ENCODE peak calls at places on chromosomes 5 and 9, in four cellular contexts. One of them, this sample, is unnamed. For H3K9me3, the result is how much of the 10 kb centered on the place peaks cover.

GRCh38 chr5:63053019-63053638 is 474.5 kb downstream of the LRRC70 start:
- DNase-seq in colonic mucosa: no peak
- DNase-seq in K562: no peak
- DNase-seq in spleen: no peak
- DNase-seq in this sample: no peak

GRCh38 chr9:22111871-22112247 is 102.8 kb upstream of the CDKN2B start:
- DNase-seq in K562: no peak
- DNase-seq in colonic mucosa: no peak
- DNase-seq in spleen: no peak
- DNase-seq in this sample: no peak

GRCh38 chr5:11494340-11494739 is 409.9 kb downstream of the CTNND2 start:
- DNase-seq in colonic mucosa: no peak
- DNase-seq in K562: no peak
- DNase-seq in spleen: no peak
- DNase-seq in this sample: no peak

GRCh38 chr9:87112656-87113055 is 165.3 kb upstream of the GAS1 start:
- DNase-seq in colonic mucosa: no peak
- DNase-seq in spleen: no peak
- DNase-seq in K562: no peak
- DNase-seq in this sample: no peak

GRCh38 chr5:151047814-151048425 is 27.5 kb downstream of the GPX3 start:
- DNase-seq in K562: peak
- DNase-seq in colonic mucosa: no peak
- DNase-seq in spleen: no peak
- DNase-seq in this sample: peak

GRCh38 chr9:89484475-89485404 is 13.2 kb downstream of the SEMA4D start:
- DNase-seq in spleen: no peak
- DNase-seq in K562: no peak
- DNase-seq in colonic mucosa: no peak
- DNase-seq in this sample: no peak

GRCh38 chr5:40089269-40089668 is 590.4 kb upstream of the PTGER4 start:
- DNase-seq in K562: no peak
- DNase-seq in colonic mucosa: no peak
- DNase-seq in spleen: no peak
- DNase-seq in this sample: no peak

GRCh38 chr5:57499262-57500050 is 16.8 kb upstream of the ACTBL2 start:
- DNase-seq in colonic mucosa: no peak
- DNase-seq in K562: peak
- DNase-seq in spleen: no peak
- DNase-seq in this sample: peak

GRCh38 chr9:137435980-137436760 is 5.0 kb downstream of the ENTPD8 start:
- DNase-seq in colonic mucosa: peak
- DNase-seq in K562: peak
- DNase-seq in spleen: peak
- DNase-seq in this sample: no peak

GRCh38 chr9:133253268-133253667 is 21.7 kb downstream of the ABO start:
- DNase-seq in spleen: no peak
- DNase-seq in K562: no peak
- DNase-seq in colonic mucosa: peak
- DNase-seq in this sample: no peak

GRCh38 chr5:51383494-51384081 is 340 bp downstream of the ISL1 start:
- DNase-seq in spleen: no peak
- DNase-seq in colonic mucosa: no peak
- DNase-seq in K562: no peak
- DNase-seq in this sample: peak

GRCh38 chr9:115520626-115521025 is 402.7 kb upstream of the TNC start:
- DNase-seq in K562: no peak
- DNase-seq in colonic mucosa: no peak
- DNase-seq in spleen: no peak
- DNase-seq in this sample: no peak

GRCh38 chr5:154575869-154576806 is 98.1 kb upstream of the HAND1 start:
- DNase-seq in spleen: no peak
- DNase-seq in K562: no peak
- DNase-seq in colonic mucosa: no peak
- DNase-seq in this sample: no peak

GRCh38 chr5:61737991-61738390 is 405.9 kb downstream of the ZSWIM6 start:
- DNase-seq in colonic mucosa: no peak
- DNase-seq in K562: no peak
- DNase-seq in spleen: no peak
- DNase-seq in this sample: no peak

GRCh38 chr9:126806336-126806735 is 1.5 kb downstream of the ZBTB43 start:
- DNase-seq in K562: no peak
- DNase-seq in spleen: no peak
- DNase-seq in colonic mucosa: no peak
- DNase-seq in this sample: no peak

GRCh38 chr9:88691811-88692210 is 156.8 kb downstream of the NXNL2 start:
- DNase-seq in spleen: no peak
- DNase-seq in K562: no peak
- DNase-seq in colonic mucosa: no peak
- DNase-seq in this sample: no peak

GRCh38 chr9:21506910-21507795 is 25.0 kb upstream of the IFNE start:
- DNase-seq in spleen: no peak
- DNase-seq in K562: no peak
- DNase-seq in colonic mucosa: no peak
- DNase-seq in this sample: no peak

GRCh38 chr5:15013654-15014463 is 142.3 kb upstream of the ANKH start:
- DNase-seq in spleen: no peak
- DNase-seq in K562: peak
- DNase-seq in colonic mucosa: no peak
- DNase-seq in this sample: no peak

GRCh38 chr5:95842955-95843544 is 20.5 kb upstream of the GLRX start:
- DNase-seq in spleen: peak
- DNase-seq in colonic mucosa: peak
- DNase-seq in K562: peak
- DNase-seq in this sample: peak

GRCh38 chr9:126690431-126691051 is 76.8 kb downstream of the LMX1B start:
- DNase-seq in colonic mucosa: peak
- DNase-seq in K562: peak
- DNase-seq in spleen: peak
- DNase-seq in this sample: peak

GRCh38 chr5:160643588-160643987 is 208.4 kb downstream of the ATP10B start:
- DNase-seq in colonic mucosa: no peak
- DNase-seq in spleen: no peak
- DNase-seq in K562: no peak
- DNase-seq in this sample: no peak

GRCh38 chr9:14692918-14693861 is at the start of gene ZDHHC21:
- DNase-seq in K562: peak
- DNase-seq in colonic mucosa: peak
- DNase-seq in spleen: peak
- DNase-seq in this sample: peak

GRCh38 chr5:170791325-170791954 is 7.9 kb downstream of the GABRP start:
- DNase-seq in spleen: no peak
- DNase-seq in colonic mucosa: peak
- DNase-seq in K562: peak
- DNase-seq in this sample: peak

GRCh38 chr5:145554399-145554798 is 280.7 kb downstream of the PRELID2 start:
- DNase-seq in colonic mucosa: no peak
- DNase-seq in K562: no peak
- DNase-seq in spleen: no peak
- DNase-seq in this sample: no peak

GRCh38 chr5:148972958-148973357 is 89.9 kb downstream of the SH3TC2 start:
- DNase-seq in K562: no peak
- DNase-seq in colonic mucosa: no peak
- DNase-seq in spleen: no peak
- DNase-seq in this sample: no peak

GRCh38 chr5:32687167-32687831 is 23.8 kb upstream of the NPR3 start:
- DNase-seq in spleen: no peak
- DNase-seq in K562: no peak
- DNase-seq in colonic mucosa: no peak
- DNase-seq in this sample: no peak

GRCh38 chr5:159304961-159305595 is 25.2 kb downstream of the IL12B start:
- DNase-seq in K562: no peak
- DNase-seq in spleen: no peak
- DNase-seq in colonic mucosa: no peak
- DNase-seq in this sample: no peak

GRCh38 chr5:160537940-160538339 is 116.3 kb downstream of the PTTG1 start:
- DNase-seq in colonic mucosa: no peak
- DNase-seq in K562: no peak
- DNase-seq in spleen: no peak
- DNase-seq in this sample: peak

GRCh38 chr9:83622814-83623633 is at the start of gene IDNK:
- DNase-seq in colonic mucosa: peak
- DNase-seq in spleen: peak
- DNase-seq in K562: peak
- DNase-seq in this sample: peak

GRCh38 chr5:61603211-61603908 is 271.3 kb downstream of the ZSWIM6 start:
- DNase-seq in K562: no peak
- DNase-seq in spleen: no peak
- DNase-seq in colonic mucosa: no peak
- DNase-seq in this sample: peak

GRCh38 chr5:30804739-30805313 is 388.7 kb upstream of the CDH6 start:
- DNase-seq in colonic mucosa: no peak
- DNase-seq in spleen: no peak
- DNase-seq in K562: no peak
- DNase-seq in this sample: peak

GRCh38 chr9:98805506-98806272 is 1.8 kb upstream of the GALNT12 start:
- DNase-seq in K562: no peak
- DNase-seq in colonic mucosa: no peak
- DNase-seq in spleen: no peak
- DNase-seq in this sample: no peak

GRCh38 chr5:110900829-110901228 is 162.0 kb downstream of the SLC25A46 start:
- DNase-seq in spleen: no peak
- DNase-seq in K562: no peak
- DNase-seq in colonic mucosa: no peak
- DNase-seq in this sample: no peak

GRCh38 chr9:132740526-132741309 is 70.5 kb downstream of the GTF3C4 start:
- DNase-seq in K562: no peak
- DNase-seq in spleen: peak
- DNase-seq in colonic mucosa: no peak
- DNase-seq in this sample: no peak

GRCh38 chr9:77512876-77513275 is 135.2 kb downstream of the GNA14 start:
- DNase-seq in colonic mucosa: no peak
- DNase-seq in spleen: no peak
- DNase-seq in K562: no peak
- DNase-seq in this sample: peak

GRCh38 chr5:180251887-180252286 is 40.0 kb downstream of the MAPK9 start:
- DNase-seq in K562: no peak
- DNase-seq in colonic mucosa: no peak
- DNase-seq in spleen: no peak
- DNase-seq in this sample: no peak
- H3K9me3 ChIP-seq in K562: under half
- H3K9me3 ChIP-seq in colonic mucosa: under half
- H3K9me3 ChIP-seq in spleen: half or more
- H3K9me3 ChIP-seq in this sample: half or more

GRCh38 chr5:67154518-67155206 is 41.9 kb downstream of the CD180 start:
- DNase-seq in colonic mucosa: no peak
- DNase-seq in K562: no peak
- DNase-seq in spleen: no peak
- DNase-seq in this sample: no peak
- H3K27ac ChIP-seq in colonic mucosa: no peak
- H3K27ac ChIP-seq in K562: no peak
- H3K27ac ChIP-seq in spleen: no peak
- H3K27ac ChIP-seq in this sample: no peak

GRCh38 chr5:141437208-141437607 is 6.9 kb downstream of the PCDHGA12 start:
- DNase-seq in K562: no peak
- DNase-seq in colonic mucosa: no peak
- DNase-seq in spleen: no peak
- DNase-seq in this sample: no peak

GRCh38 chr5:141439411-141440141 is 9.3 kb downstream of the PCDHGA12 start:
- DNase-seq in spleen: no peak
- DNase-seq in colonic mucosa: no peak
- DNase-seq in K562: no peak
- DNase-seq in this sample: no peak

GRCh38 chr5:141430332-141431113 is at the start of gene PCDHGA12:
- DNase-seq in colonic mucosa: no peak
- DNase-seq in spleen: no peak
- DNase-seq in K562: peak
- DNase-seq in this sample: no peak

GRCh38 chr5:141431286-141431685 is 979 bp downstream of the PCDHGA12 start:
- DNase-seq in spleen: no peak
- DNase-seq in K562: no peak
- DNase-seq in colonic mucosa: no peak
- DNase-seq in this sample: no peak

DNA sequence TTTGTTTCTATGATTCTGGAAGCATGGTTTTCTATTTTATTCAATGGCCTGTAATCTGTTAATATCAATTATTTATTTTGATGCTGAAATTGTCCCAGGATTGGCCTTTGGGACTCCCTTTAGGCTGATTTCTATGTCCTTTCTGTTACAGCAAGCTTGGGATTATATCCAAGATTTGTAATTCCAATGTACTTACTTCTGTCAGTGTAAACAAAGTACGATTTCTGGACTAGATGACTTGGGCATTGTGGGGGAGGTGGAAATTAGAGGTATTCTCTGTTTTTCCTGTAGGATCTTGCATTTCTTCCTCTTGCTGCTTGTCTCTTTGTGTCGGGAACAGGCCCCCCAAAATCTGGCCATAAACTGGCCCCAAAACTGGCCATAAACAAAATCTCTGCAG is 3.7 kb downstream of the PCDHGA12 start:
- DNase-seq in K562: no peak
- DNase-seq in spleen: no peak
- DNase-seq in colonic mucosa: no peak
- DNase-seq in this sample: no peak
- H3K9me3 ChIP-seq in K562: under half
- H3K9me3 ChIP-seq in spleen: half or more
- H3K9me3 ChIP-seq in colonic mucosa: under half
- H3K9me3 ChIP-seq in this sample: under half

DNA sequence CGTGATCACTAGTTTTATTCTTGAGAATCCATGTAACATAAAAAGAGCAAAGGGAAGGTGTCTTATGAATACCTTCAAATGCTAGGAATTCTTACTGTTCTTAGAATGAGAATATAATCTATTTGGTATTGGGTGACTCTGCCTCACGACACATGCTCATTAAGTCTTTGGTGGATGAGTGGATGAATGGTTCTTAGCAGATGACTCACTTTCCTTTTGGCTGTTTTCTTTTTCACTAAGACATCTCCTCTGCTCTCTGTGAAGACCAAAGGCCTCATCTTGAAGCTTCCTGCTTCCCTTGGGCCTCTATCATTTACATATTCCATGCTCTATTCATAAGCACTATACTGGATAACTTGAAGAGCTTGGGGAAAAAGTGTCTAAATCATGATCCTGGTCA is 468.0 kb downstream of the SPATA31D1 start:
- DNase-seq in colonic mucosa: no peak
- DNase-seq in spleen: no peak
- DNase-seq in K562: no peak
- DNase-seq in this sample: no peak
- H3K27ac ChIP-seq in colonic mucosa: no peak
- H3K27ac ChIP-seq in spleen: no peak
- H3K27ac ChIP-seq in K562: no peak
- H3K27ac ChIP-seq in this sample: no peak